ENCODE peak calls at places on chromosome 14, in seven cellular contexts. H, M, F, D, T, X and Y are unnamed samples. For H3K36me3, the result is how much of the 10 kb centered on the place peaks cover.

GRCh38 chr14:53786045-53786444 is 170.6 kb downstream of the BMP4 start:
- DNase-seq in H (no peak), M (no peak), F (no peak), D (no peak), T (no peak), X (no peak), Y (no peak)

GRCh38 chr14:37480446-37481290 is 114.4 kb downstream of the FOXA1 start:
- DNase-seq in H (no peak), M (no peak), F (no peak), D (no peak), T (no peak), X (no peak), Y (no peak)

GRCh38 chr14:51554953-51555352 is 96.8 kb upstream of the FRMD6 start:
- DNase-seq in H (peak), M (no peak), F (no peak), D (no peak), T (no peak), X (no peak), Y (no peak)

GRCh38 chr14:20789230-20789813 is 8.3 kb downstream of the RNASE6 start:
- DNase-seq in H (no peak), M (no peak), F (no peak), D (no peak), T (no peak), X (no peak), Y (no peak)

GRCh38 chr14:84643438-84643837 is 886.5 kb upstream of the FLRT2 start:
- DNase-seq in H (no peak), M (no peak), F (no peak), D (no peak), T (no peak), X (no peak), Y (no peak)

GRCh38 chr14:34498684-34499412 is 36.8 kb upstream of the SPTSSA start:
- DNase-seq in H (peak), M (peak), F (peak), D (no peak), T (no peak), X (no peak), Y (no peak)

GRCh38 chr14:101383737-101384338 is 177.5 kb upstream of the DIO3 start:
- DNase-seq in H (no peak), M (no peak), F (no peak), D (no peak), T (no peak), X (no peak), Y (no peak)

GRCh38 chr14:104299993-104300761 is 161.8 kb downstream of the KIF26A start:
- DNase-seq in H (no peak), M (no peak), F (no peak), D (peak), T (peak), X (no peak), Y (no peak)

GRCh38 chr14:104145826-104146642 is 7.6 kb downstream of the KIF26A start:
- DNase-seq in H (no peak), M (no peak), F (peak), D (peak), T (peak), X (no peak), Y (peak)

GRCh38 chr14:52596320-52596719 is 43.7 kb downstream of the GPR137C start:
- DNase-seq in H (no peak), M (no peak), F (peak), D (no peak), T (no peak), X (no peak), Y (no peak)

GRCh38 chr14:70018713-70019201 is 139.5 kb downstream of the SMOC1 start:
- DNase-seq in H (no peak), M (peak), F (no peak), D (no peak), T (peak), X (no peak), Y (no peak)

GRCh38 chr14:89444044-89444443 is 27.0 kb upstream of the FOXN3 start:
- DNase-seq in H (peak), M (no peak), F (no peak), D (no peak), T (no peak), X (no peak), Y (no peak)

GRCh38 chr14:89926709-89927108 is 27.8 kb downstream of the EFCAB11 start:
- DNase-seq in H (no peak), M (no peak), F (no peak), D (no peak), T (no peak), X (no peak), Y (no peak)

GRCh38 chr14:38404100-38404541 is 148.2 kb upstream of the CLEC14A start:
- DNase-seq in H (no peak), M (no peak), F (no peak), D (no peak), T (no peak), X (no peak), Y (no peak)

GRCh38 chr14:58048219-58048618 is 103.8 kb downstream of the ARMH4 start:
- DNase-seq in H (no peak), M (no peak), F (no peak), D (no peak), T (no peak), X (no peak), Y (no peak)

GRCh38 chr14:22977684-22978486 is 4.5 kb downstream of the AJUBA start:
- DNase-seq in H (no peak), M (peak), F (peak), D (peak), T (peak), X (no peak), Y (peak)

GRCh38 chr14:63045612-63046320 is 508 bp upstream of the KCNH5 start:
- DNase-seq in H (no peak), M (peak), F (peak), D (peak), T (no peak), X (no peak), Y (peak)

GRCh38 chr14:104265918-104266642 is 127.7 kb downstream of the KIF26A start:
- DNase-seq in H (no peak), M (peak), F (peak), D (peak), T (no peak), X (no peak), Y (peak)

GRCh38 chr14:79638647-79639266 is 572.5 kb downstream of the DIO2 start:
- DNase-seq in H (no peak), M (no peak), F (no peak), D (no peak), T (no peak), X (no peak), Y (no peak)

GRCh38 chr14:20707622-20708021 is 19.1 kb downstream of the ANG start:
- DNase-seq in H (no peak), M (no peak), F (no peak), D (no peak), T (no peak), X (no peak), Y (no peak)

GRCh38 chr14:104756477-104757237 is 3.7 kb downstream of the SIVA1 start:
- DNase-seq in H (peak), M (no peak), F (no peak), D (peak), T (no peak), X (no peak), Y (no peak)

GRCh38 chr14:50823051-50823762 is 7.8 kb downstream of the NIN start:
- DNase-seq in H (peak), M (no peak), F (no peak), D (no peak), T (no peak), X (no peak), Y (peak)

GRCh38 chr14:49586673-49587460 is 687 bp upstream of the RPS29 start:
- DNase-seq in H (peak), M (peak), F (peak), D (no peak), T (peak), X (no peak), Y (no peak)

GRCh38 chr14:56271988-56272387 is 153.8 kb downstream of the PELI2 start:
- DNase-seq in H (no peak), M (no peak), F (no peak), D (no peak), T (no peak), X (no peak), Y (no peak)

DNA sequence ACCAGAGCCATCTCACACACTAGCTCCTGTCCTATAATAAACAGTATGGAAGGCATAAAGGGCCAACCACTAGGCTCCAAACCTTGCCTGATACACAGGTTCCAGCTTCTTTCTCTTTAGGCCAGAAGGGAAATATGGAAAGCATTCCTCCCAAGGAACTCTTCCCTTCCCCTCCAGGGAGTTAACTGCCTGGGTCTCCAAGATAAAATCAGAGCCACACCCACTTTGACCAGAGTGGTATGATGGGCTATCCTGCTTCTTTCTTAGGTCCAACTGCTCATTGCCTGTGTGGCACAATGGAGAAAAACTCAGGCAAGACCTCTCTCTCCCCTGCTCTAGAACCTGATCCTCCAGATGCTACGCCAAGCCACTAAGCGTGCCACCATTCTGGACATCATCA is 2.1 kb downstream of the TSSK4 start:
- DNase-seq in H (no peak), M (no peak), F (no peak), D (no peak), T (no peak), X (no peak), Y (no peak)
- H3K36me3 ChIP-seq in H (half or more), M (under half), F (half or more), D (under half), T (under half), X (under half), Y (under half)

DNA sequence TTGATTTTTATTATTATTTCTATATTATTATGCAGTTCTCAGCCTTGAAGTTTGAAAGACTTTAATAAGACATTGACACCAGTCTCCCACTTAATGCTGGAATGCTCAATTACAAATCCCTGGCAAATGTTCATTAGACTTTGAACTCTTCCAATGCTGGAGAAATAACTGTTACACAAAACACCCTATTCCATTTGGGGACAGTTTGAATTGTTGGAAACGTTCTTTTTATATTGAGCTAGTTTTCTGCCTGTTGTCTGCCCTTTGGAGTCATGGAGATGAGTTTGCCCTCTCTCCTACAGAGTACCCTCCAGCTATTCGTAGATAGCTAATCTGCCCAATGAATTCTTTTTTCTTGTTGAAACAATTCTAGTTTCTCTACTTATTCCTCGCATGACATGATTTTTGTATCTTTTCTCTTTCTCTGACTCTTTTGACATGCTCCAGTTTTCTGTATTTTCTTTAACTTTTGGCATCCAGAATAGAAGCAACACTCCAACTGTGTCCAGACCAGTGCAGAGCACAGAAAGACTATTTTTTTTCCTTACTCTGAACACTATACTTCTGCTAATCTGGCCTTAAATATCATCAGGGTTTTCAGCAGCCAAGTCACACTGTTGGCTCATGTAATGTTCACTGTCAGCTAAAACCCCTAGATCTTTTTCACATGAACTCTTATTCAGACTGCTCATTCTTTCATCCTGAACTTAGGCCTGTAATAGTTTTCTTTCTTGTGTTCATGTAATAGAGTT is 379.3 kb downstream of the RAD51B start:
- DNase-seq in H (no peak), M (no peak), F (no peak), D (no peak), T (no peak), X (no peak), Y (no peak)
- H3K27ac ChIP-seq in H (no peak), M (peak), F (peak), D (peak), T (peak), X (peak), Y (peak)

DNA sequence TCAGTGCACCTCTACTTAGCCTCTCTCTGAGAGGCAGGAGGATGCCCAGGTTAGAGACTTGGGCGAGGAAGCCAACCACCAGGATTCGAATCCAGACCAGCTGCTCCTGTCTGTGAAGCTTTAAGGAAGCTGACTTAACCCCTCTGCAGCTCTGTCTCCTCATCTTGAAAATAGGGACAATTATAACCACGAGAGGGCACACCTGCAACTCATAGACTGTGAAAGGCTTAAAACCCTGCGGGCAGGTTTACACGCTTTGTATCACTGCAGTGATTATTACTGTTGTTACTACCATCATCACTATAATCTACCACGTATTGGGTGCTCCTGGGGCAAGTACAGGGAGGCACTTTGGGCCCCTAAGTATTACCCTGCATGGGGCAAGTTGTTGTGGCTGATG is 379.8 kb downstream of the VRK1 start:
- DNase-seq in H (peak), M (no peak), F (peak), D (no peak), T (no peak), X (no peak), Y (no peak)
- TF ChIP-seq CTCF in H (peak), M (no peak), F (peak), D (no peak), T (no peak), X (no peak), Y (no peak)

GRCh38 chr14:76154539-76155126 is 2.9 kb downstream of the GPATCH2L start:
- DNase-seq in H (no peak), M (no peak), F (peak), D (no peak), T (no peak), X (no peak), Y (no peak)
- H3K36me3 ChIP-seq in H (half or more), M (under half), F (half or more), D (under half), T (under half), X (under half), Y (under half)

DNA sequence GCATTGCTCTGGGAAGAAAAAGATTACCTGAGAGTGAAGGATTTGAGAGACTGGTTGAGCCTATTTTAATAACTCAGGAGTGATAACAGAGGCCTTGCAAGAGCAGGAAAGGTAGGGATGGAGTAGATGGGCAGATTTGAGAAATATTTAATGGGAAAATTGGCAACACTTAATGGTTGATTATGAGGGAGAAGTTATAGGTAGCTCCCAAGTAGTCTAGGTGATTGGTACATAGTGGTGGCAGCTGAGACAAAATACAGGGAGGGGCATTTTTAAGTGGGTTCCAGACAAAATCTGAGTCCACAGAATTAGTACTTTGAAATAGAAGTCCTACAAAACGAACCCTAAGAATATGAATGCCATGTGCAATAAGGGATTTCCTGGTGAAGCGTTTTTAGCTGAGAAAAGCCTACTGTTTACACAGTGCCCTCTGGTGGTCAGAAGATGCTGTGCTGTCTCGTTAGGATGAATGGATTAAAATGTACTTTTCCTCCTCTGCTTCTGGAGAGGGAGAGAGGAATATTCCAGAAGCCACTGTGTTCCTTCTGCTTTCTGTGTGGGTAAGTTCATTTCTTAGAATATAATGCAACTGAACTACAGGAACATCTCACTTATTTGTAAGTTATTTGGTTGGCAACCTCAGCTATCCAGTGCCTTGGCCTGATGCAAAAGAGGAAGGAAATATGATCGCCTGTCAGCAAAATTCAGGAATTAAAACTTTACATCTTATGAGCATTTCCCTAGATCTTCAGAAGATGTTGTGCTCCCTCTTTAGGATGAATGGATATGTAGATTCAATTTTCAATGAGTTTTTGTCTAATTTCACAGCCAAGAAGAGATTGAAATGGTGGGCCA is 6.5 kb downstream of the ZBTB1 start:
- DNase-seq in H (peak), M (peak), F (peak), D (no peak), T (no peak), X (no peak), Y (peak)
- H3K27ac ChIP-seq in H (no peak), M (no peak), F (no peak), D (no peak), T (no peak), X (no peak), Y (no peak)

GRCh38 chr14:102926104-102926503 is 3.6 kb downstream of the AMN start:
- DNase-seq in H (no peak), M (no peak), F (no peak), D (peak), T (no peak), X (no peak), Y (no peak)

GRCh38 chr14:102923920-102924486 is 1.5 kb downstream of the AMN start:
- DNase-seq in H (no peak), M (no peak), F (no peak), D (peak), T (no peak), X (no peak), Y (no peak)

GRCh38 chr14:102925646-102926045 is 3.2 kb downstream of the AMN start:
- DNase-seq in H (no peak), M (no peak), F (no peak), D (peak), T (no peak), X (no peak), Y (no peak)

GRCh38 chr14:102923201-102923919 is 897 bp downstream of the AMN start:
- DNase-seq in H (no peak), M (no peak), F (no peak), D (peak), T (no peak), X (no peak), Y (no peak)

DNA sequence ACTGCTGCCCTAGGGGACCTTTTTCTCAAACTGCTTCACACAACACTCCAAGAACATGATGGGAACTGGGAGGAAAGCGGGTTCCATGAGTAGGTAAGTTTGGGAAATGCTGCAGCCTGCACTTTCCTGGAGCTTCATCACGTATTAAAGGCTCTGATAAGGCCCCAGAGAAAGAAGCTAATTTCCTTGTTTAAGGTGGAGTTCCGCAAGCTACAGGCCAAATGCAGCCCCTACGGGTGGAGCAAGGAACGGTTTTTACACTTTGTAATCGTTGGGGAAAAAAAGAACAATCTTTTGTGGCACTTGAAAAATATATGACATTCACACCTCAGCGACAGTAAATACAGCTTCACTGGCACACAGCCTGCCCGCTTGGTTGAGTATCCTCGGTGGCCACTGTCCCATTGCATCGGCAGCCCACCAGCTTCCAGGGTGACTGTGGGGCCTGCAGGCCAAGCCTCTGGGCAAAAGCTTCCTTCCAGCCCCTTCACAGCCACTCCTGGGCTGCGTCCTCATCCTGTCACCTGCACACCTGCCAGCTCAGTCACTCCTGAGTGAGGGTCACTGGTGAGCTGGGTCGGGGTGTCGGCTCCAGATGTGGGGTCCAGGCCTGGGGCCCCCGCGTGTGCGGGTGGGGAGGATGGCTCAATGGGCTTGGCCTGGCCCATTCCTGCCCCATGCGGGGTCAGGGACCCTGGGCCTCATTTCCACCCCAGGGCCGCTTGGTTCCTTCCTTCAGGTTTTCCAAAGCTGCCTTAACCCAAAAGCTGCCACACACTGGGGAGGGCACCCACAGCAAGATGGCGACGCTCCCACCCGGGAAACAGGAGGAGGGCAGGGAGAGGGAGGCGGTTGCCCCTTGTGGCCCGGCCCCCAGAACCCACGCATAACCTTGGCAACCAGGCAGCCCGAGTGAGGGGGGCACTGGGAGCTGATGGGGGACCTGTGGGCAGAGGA is 2.4 kb downstream of the AMN start:
- DNase-seq in H (no peak), M (no peak), F (no peak), D (peak), T (no peak), X (no peak), Y (no peak)
- TF ChIP-seq CTCF in H (no peak), M (no peak), F (peak), D (no peak), T (no peak), X (no peak), Y (no peak)